ENCODE peak calls at places on chromosomes 12 and 14, in five cellular contexts. B, F, H, A and E are unnamed samples.

GRCh38 chr12:33671676-33672075 is 232.1 kb upstream of the SYT10 start:
- DNase-seq in A (no peak), B (no peak), H (no peak), F (no peak), E (no peak)

GRCh38 chr14:104898870-104899510 is 25.7 kb upstream of the PLD4 start:
- DNase-seq in F (no peak), H (no peak), B (peak; percentile 26), A (no peak), E (peak; percentile 44)

GRCh38 chr12:55682087-55682796 is 25.5 kb downstream of the ITGA7 start:
- DNase-seq in B (no peak), A (no peak), H (no peak), F (no peak), E (no peak)

GRCh38 chr12:120264086-120264485 is 1.4 kb downstream of the PXN start:
- DNase-seq in A (no peak), B (no peak), H (no peak), F (peak; percentile 58), E (no peak)

GRCh38 chr14:104554608-104555401 is 24.8 kb upstream of the C14orf180 start:
- DNase-seq in A (no peak), H (peak; percentile 74), F (peak; percentile 21), B (no peak), E (peak; percentile 83)

GRCh38 chr12:122867701-122868461 is 28.0 kb downstream of the VPS37B start:
- DNase-seq in B (no peak), F (no peak), H (no peak), A (no peak), E (peak; percentile 66)

GRCh38 chr12:54723653-54724256 is 75.6 kb upstream of the DCD start:
- DNase-seq in H (no peak), F (peak; percentile 43), B (peak; percentile 39), A (no peak), E (no peak)

GRCh38 chr14:42687421-42687820 is 1080.7 kb downstream of the LRFN5 start:
- DNase-seq in H (no peak), F (no peak), A (no peak), B (no peak), E (no peak)

GRCh38 chr12:84874125-84874824 is 38.3 kb downstream of the SLC6A15 start:
- DNase-seq in H (peak; percentile 24), A (peak; percentile 32), B (peak; percentile 87), F (peak; percentile 77), E (peak; percentile 36)

GRCh38 chr14:75249251-75249957 is 29.2 kb upstream of the FOS start:
- DNase-seq in F (no peak), H (no peak), B (peak; percentile 39), A (no peak), E (peak; percentile 73)

GRCh38 chr12:112322882-112323547 is 59.2 kb downstream of the HECTD4 start:
- DNase-seq in B (no peak), F (no peak), A (no peak), H (no peak), E (no peak)

GRCh38 chr14:103188691-103189480 is 65.6 kb downstream of the TNFAIP2 start:
- DNase-seq in H (no peak), F (peak; percentile 59), B (no peak), A (peak; percentile 76), E (no peak)

GRCh38 chr12:45913631-45914030 is 76.7 kb downstream of the SCAF11 start:
- DNase-seq in A (no peak), H (no peak), B (no peak), F (no peak), E (no peak)

GRCh38 chr14:101559250-101559623 is 2.1 kb upstream of the DIO3 start:
- DNase-seq in A (no peak), H (no peak), F (no peak), B (no peak), E (peak; percentile 91)

GRCh38 chr14:34474187-34474679 is 12.2 kb upstream of the SPTSSA start:
- DNase-seq in B (no peak), A (no peak), F (no peak), H (no peak), E (no peak)

GRCh38 chr14:71245659-71246361 is 338.6 kb downstream of the PCNX1 start:
- DNase-seq in F (no peak), H (no peak), A (no peak), B (no peak), E (no peak)

GRCh38 chr12:54996235-54996634 is 11.7 kb upstream of the TESPA1 start:
- DNase-seq in F (no peak), B (no peak), A (no peak), H (no peak), E (no peak)

GRCh38 chr12:4240161-4240783 is 33.3 kb upstream of the CCND2 start:
- DNase-seq in B (no peak), A (no peak), H (no peak), F (no peak), E (no peak)

GRCh38 chr12:62865860-62866407 is 69.0 kb downstream of the PPM1H start:
- DNase-seq in F (peak; percentile 15), H (no peak), B (peak; percentile 76), A (peak; percentile 30), E (peak; percentile 50)

GRCh38 chr14:22380511-22381455 is 208.2 kb downstream of the DAD1 start:
- DNase-seq in B (peak; percentile 43), H (no peak), F (peak; percentile 81), A (peak; percentile 41), E (peak; percentile 90)

GRCh38 chr14:105007593-105008264 is 13.2 kb downstream of the CDCA4 start:
- DNase-seq in A (no peak), F (no peak), H (no peak), B (no peak), E (peak; percentile 37)